ENCODE peak calls at places on chromosomes 3 and 15, in eight cellular contexts. One of them, this sample, is unnamed.

GRCh38 chr3:48503406-48504050 is 446 bp downstream of the SHISA5 start:
- DNase-seq in astrocyte of the cerebellum: no peak
- DNase-seq in DND-41: no peak
- DNase-seq in GM23338: peak
- DNase-seq in BE2C: peak
- DNase-seq in astrocyte: peak
- DNase-seq in lower lobe of right lung: peak
- DNase-seq in AG04449: no peak
- DNase-seq in this sample: no peak

GRCh38 chr3:159250961-159251360 is 449.1 kb downstream of the MFSD1 start:
- DNase-seq in astrocyte: no peak
- DNase-seq in lower lobe of right lung: no peak
- DNase-seq in astrocyte of the cerebellum: no peak
- DNase-seq in BE2C: no peak
- DNase-seq in DND-41: no peak
- DNase-seq in GM23338: peak
- DNase-seq in AG04449: no peak
- DNase-seq in this sample: no peak

GRCh38 chr15:73677146-73677607 is 7.0 kb upstream of the CD276 start:
- DNase-seq in BE2C: peak
- DNase-seq in AG04449: no peak
- DNase-seq in astrocyte of the cerebellum: peak
- DNase-seq in DND-41: peak
- DNase-seq in astrocyte: peak
- DNase-seq in GM23338: peak
- DNase-seq in lower lobe of right lung: peak
- DNase-seq in this sample: no peak

GRCh38 chr3:31041161-31041978 is 146.9 kb upstream of the GADL1 start:
- DNase-seq in astrocyte of the cerebellum: peak
- DNase-seq in AG04449: peak
- DNase-seq in BE2C: no peak
- DNase-seq in DND-41: no peak
- DNase-seq in lower lobe of right lung: no peak
- DNase-seq in GM23338: peak
- DNase-seq in astrocyte: peak
- DNase-seq in this sample: peak

GRCh38 chr3:101535221-101535620 is 22.2 kb upstream of the SENP7 start:
- DNase-seq in DND-41: no peak
- DNase-seq in GM23338: no peak
- DNase-seq in AG04449: no peak
- DNase-seq in lower lobe of right lung: no peak
- DNase-seq in astrocyte of the cerebellum: no peak
- DNase-seq in astrocyte: no peak
- DNase-seq in BE2C: no peak
- DNase-seq in this sample: no peak

GRCh38 chr3:43095370-43095769 is 10.5 kb downstream of the POMGNT2 start:
- DNase-seq in AG04449: no peak
- DNase-seq in astrocyte of the cerebellum: no peak
- DNase-seq in GM23338: no peak
- DNase-seq in DND-41: no peak
- DNase-seq in lower lobe of right lung: no peak
- DNase-seq in astrocyte: no peak
- DNase-seq in BE2C: no peak
- DNase-seq in this sample: no peak

GRCh38 chr3:169389211-169389924 is 274.1 kb downstream of the MECOM start:
- DNase-seq in BE2C: no peak
- DNase-seq in AG04449: no peak
- DNase-seq in lower lobe of right lung: no peak
- DNase-seq in astrocyte of the cerebellum: no peak
- DNase-seq in DND-41: no peak
- DNase-seq in astrocyte: peak
- DNase-seq in GM23338: no peak
- DNase-seq in this sample: no peak

GRCh38 chr3:87173071-87173470 is 54.0 kb upstream of the CHMP2B start:
- DNase-seq in AG04449: no peak
- DNase-seq in GM23338: no peak
- DNase-seq in BE2C: no peak
- DNase-seq in astrocyte of the cerebellum: no peak
- DNase-seq in lower lobe of right lung: no peak
- DNase-seq in DND-41: no peak
- DNase-seq in astrocyte: peak
- DNase-seq in this sample: no peak

GRCh38 chr3:135837977-135838636 is 127.4 kb upstream of the PPP2R3A start:
- DNase-seq in BE2C: no peak
- DNase-seq in astrocyte: no peak
- DNase-seq in AG04449: no peak
- DNase-seq in astrocyte of the cerebellum: no peak
- DNase-seq in lower lobe of right lung: no peak
- DNase-seq in DND-41: no peak
- DNase-seq in GM23338: no peak
- DNase-seq in this sample: no peak

GRCh38 chr3:42961633-42962032 is 17.5 kb upstream of the GASK1A start:
- DNase-seq in astrocyte: peak
- DNase-seq in AG04449: peak
- DNase-seq in GM23338: peak
- DNase-seq in lower lobe of right lung: no peak
- DNase-seq in DND-41: peak
- DNase-seq in BE2C: peak
- DNase-seq in astrocyte of the cerebellum: peak
- DNase-seq in this sample: peak

GRCh38 chr3:16315623-16316022 is 50.6 kb downstream of the OXNAD1 start:
- DNase-seq in astrocyte: no peak
- DNase-seq in BE2C: no peak
- DNase-seq in AG04449: no peak
- DNase-seq in DND-41: no peak
- DNase-seq in lower lobe of right lung: no peak
- DNase-seq in GM23338: no peak
- DNase-seq in astrocyte of the cerebellum: no peak
- DNase-seq in this sample: no peak

GRCh38 chr3:142468456-142468855 is 20.6 kb upstream of the XRN1 start:
- DNase-seq in astrocyte of the cerebellum: no peak
- DNase-seq in AG04449: no peak
- DNase-seq in lower lobe of right lung: no peak
- DNase-seq in astrocyte: no peak
- DNase-seq in GM23338: no peak
- DNase-seq in BE2C: no peak
- DNase-seq in DND-41: no peak
- DNase-seq in this sample: no peak

GRCh38 chr3:128426128-128426921 is 40.4 kb downstream of the DNAJB8 start:
- DNase-seq in astrocyte of the cerebellum: no peak
- DNase-seq in DND-41: no peak
- DNase-seq in astrocyte: no peak
- DNase-seq in BE2C: peak
- DNase-seq in lower lobe of right lung: peak
- DNase-seq in AG04449: no peak
- DNase-seq in GM23338: peak
- DNase-seq in this sample: no peak

GRCh38 chr15:100941536-100941935 is 22.4 kb downstream of the LRRK1 start:
- DNase-seq in GM23338: no peak
- DNase-seq in astrocyte: no peak
- DNase-seq in DND-41: no peak
- DNase-seq in lower lobe of right lung: no peak
- DNase-seq in astrocyte of the cerebellum: no peak
- DNase-seq in BE2C: no peak
- DNase-seq in AG04449: no peak
- DNase-seq in this sample: no peak

GRCh38 chr3:141797167-141797773 is 34.1 kb downstream of the GRK7 start:
- DNase-seq in lower lobe of right lung: peak
- DNase-seq in AG04449: no peak
- DNase-seq in GM23338: peak
- DNase-seq in DND-41: peak
- DNase-seq in astrocyte of the cerebellum: no peak
- DNase-seq in BE2C: no peak
- DNase-seq in astrocyte: peak
- DNase-seq in this sample: no peak

GRCh38 chr3:14119651-14120050 is 5.0 kb downstream of the CHCHD4 start:
- DNase-seq in GM23338: no peak
- DNase-seq in astrocyte of the cerebellum: no peak
- DNase-seq in AG04449: no peak
- DNase-seq in BE2C: no peak
- DNase-seq in astrocyte: no peak
- DNase-seq in DND-41: no peak
- DNase-seq in lower lobe of right lung: no peak
- DNase-seq in this sample: no peak

GRCh38 chr3:37945803-37946530 is 44.6 kb upstream of the VILL start:
- DNase-seq in BE2C: peak
- DNase-seq in DND-41: no peak
- DNase-seq in lower lobe of right lung: no peak
- DNase-seq in astrocyte: peak
- DNase-seq in GM23338: no peak
- DNase-seq in AG04449: no peak
- DNase-seq in astrocyte of the cerebellum: no peak
- DNase-seq in this sample: peak

GRCh38 chr3:108406063-108406660 is 104.2 kb downstream of the MYH15 start:
- DNase-seq in astrocyte: no peak
- DNase-seq in astrocyte of the cerebellum: no peak
- DNase-seq in BE2C: no peak
- DNase-seq in AG04449: no peak
- DNase-seq in GM23338: no peak
- DNase-seq in DND-41: no peak
- DNase-seq in lower lobe of right lung: no peak
- DNase-seq in this sample: no peak

GRCh38 chr3:37945407-37945802 is 45.2 kb upstream of the VILL start:
- DNase-seq in astrocyte of the cerebellum: no peak
- DNase-seq in AG04449: no peak
- DNase-seq in lower lobe of right lung: no peak
- DNase-seq in DND-41: no peak
- DNase-seq in astrocyte: no peak
- DNase-seq in GM23338: no peak
- DNase-seq in BE2C: peak
- DNase-seq in this sample: no peak

GRCh38 chr3:9934235-9934621 is 594 bp downstream of the CRELD1 start:
- DNase-seq in lower lobe of right lung: no peak
- DNase-seq in GM23338: peak
- DNase-seq in DND-41: no peak
- DNase-seq in astrocyte of the cerebellum: no peak
- DNase-seq in AG04449: no peak
- DNase-seq in BE2C: no peak
- DNase-seq in astrocyte: peak
- DNase-seq in this sample: no peak
- TF ChIP-seq CTCF in lower lobe of right lung: no peak
- TF ChIP-seq CTCF in GM23338: no peak
- TF ChIP-seq CTCF in DND-41: no peak
- TF ChIP-seq CTCF in astrocyte of the cerebellum: peak
- TF ChIP-seq CTCF in AG04449: peak
- TF ChIP-seq CTCF in BE2C: no peak
- TF ChIP-seq CTCF in astrocyte: peak
- TF ChIP-seq CTCF in this sample: peak

GRCh38 chr3:18111702-18112311 is 313.3 kb downstream of the SATB1 start:
- DNase-seq in BE2C: no peak
- DNase-seq in AG04449: no peak
- DNase-seq in astrocyte of the cerebellum: no peak
- DNase-seq in lower lobe of right lung: no peak
- DNase-seq in GM23338: peak
- DNase-seq in astrocyte: no peak
- DNase-seq in DND-41: peak
- DNase-seq in this sample: no peak
- H3K4me3 ChIP-seq in BE2C: no peak
- H3K4me3 ChIP-seq in AG04449: peak
- H3K4me3 ChIP-seq in astrocyte of the cerebellum: no peak
- H3K4me3 ChIP-seq in lower lobe of right lung: no peak
- H3K4me3 ChIP-seq in GM23338: no peak
- H3K4me3 ChIP-seq in astrocyte: no peak
- H3K4me3 ChIP-seq in DND-41: peak
- H3K4me3 ChIP-seq in this sample: no peak

GRCh38 chr3:53844262-53845102 is 1.7 kb downstream of the CHDH start:
- DNase-seq in BE2C: no peak
- DNase-seq in astrocyte of the cerebellum: no peak
- DNase-seq in astrocyte: no peak
- DNase-seq in lower lobe of right lung: no peak
- DNase-seq in GM23338: no peak
- DNase-seq in DND-41: no peak
- DNase-seq in AG04449: no peak
- DNase-seq in this sample: no peak

GRCh38 chr3:53845881-53846133 is 412 bp downstream of the CHDH start:
- DNase-seq in BE2C: no peak
- DNase-seq in AG04449: no peak
- DNase-seq in lower lobe of right lung: no peak
- DNase-seq in astrocyte: no peak
- DNase-seq in astrocyte of the cerebellum: no peak
- DNase-seq in DND-41: no peak
- DNase-seq in GM23338: no peak
- DNase-seq in this sample: no peak

GRCh38 chr3:53845103-53845880 is 927 bp downstream of the CHDH start:
- DNase-seq in astrocyte: peak
- DNase-seq in astrocyte of the cerebellum: peak
- DNase-seq in AG04449: no peak
- DNase-seq in GM23338: peak
- DNase-seq in lower lobe of right lung: peak
- DNase-seq in DND-41: no peak
- DNase-seq in BE2C: no peak
- DNase-seq in this sample: no peak

GRCh38 chr3:53846851-53847155 is 435 bp downstream of the IL17RB start:
- DNase-seq in astrocyte: no peak
- DNase-seq in astrocyte of the cerebellum: no peak
- DNase-seq in BE2C: no peak
- DNase-seq in GM23338: no peak
- DNase-seq in DND-41: no peak
- DNase-seq in AG04449: no peak
- DNase-seq in lower lobe of right lung: no peak
- DNase-seq in this sample: no peak

GRCh38 chr3:53846134-53846850 is at the start of the genes CHDH and IL17RB:
- DNase-seq in GM23338: peak
- DNase-seq in astrocyte of the cerebellum: no peak
- DNase-seq in BE2C: peak
- DNase-seq in astrocyte: no peak
- DNase-seq in lower lobe of right lung: peak
- DNase-seq in AG04449: no peak
- DNase-seq in DND-41: no peak
- DNase-seq in this sample: no peak
- TF ChIP-seq CTCF in GM23338: peak
- TF ChIP-seq CTCF in astrocyte of the cerebellum: no peak
- TF ChIP-seq CTCF in BE2C: no peak
- TF ChIP-seq CTCF in astrocyte: no peak
- TF ChIP-seq CTCF in lower lobe of right lung: no peak
- TF ChIP-seq CTCF in AG04449: no peak
- TF ChIP-seq CTCF in DND-41: no peak
- TF ChIP-seq CTCF in this sample: no peak

DNA sequence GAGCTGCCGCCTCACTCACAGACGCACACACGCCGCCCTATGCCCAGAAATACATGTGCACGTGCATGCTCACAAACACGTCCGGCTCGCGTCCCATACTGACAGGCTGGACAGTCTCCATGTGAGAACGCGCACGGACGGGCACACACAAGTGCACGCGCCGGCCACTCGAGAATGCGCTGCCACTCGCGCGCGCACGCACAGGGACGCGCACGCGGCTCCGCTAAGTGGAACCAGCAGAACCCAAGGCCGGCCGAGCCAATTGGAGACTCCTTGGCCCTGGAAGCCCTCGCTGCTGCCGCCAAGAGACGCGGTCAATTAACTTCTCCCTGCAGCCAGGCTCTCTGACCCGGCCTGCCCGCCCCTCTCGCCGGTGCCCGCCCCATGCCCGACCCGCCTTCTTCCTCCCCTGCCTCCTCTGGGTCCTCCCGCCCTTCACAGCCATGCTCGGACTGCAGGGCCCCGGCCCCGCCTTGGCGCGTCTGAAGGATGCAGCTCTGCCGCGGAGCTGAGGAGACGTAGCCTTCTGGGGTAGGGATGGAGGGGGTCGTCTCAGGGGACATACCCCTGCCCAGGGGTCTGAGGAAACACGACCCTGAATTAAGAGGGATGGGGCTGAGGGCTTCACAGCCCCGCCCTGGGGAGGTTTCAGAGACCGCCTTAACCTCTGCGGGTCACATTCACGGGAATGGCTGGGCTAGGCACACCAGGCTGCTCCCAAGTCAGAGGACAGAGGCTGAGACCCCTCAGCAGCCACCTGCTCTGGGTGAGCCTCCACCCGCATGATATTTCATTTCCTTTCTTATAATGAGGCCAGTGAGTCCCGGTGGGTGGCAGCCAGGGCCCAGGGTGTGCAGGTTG is 15.0 kb downstream of the PTH1R start:
- DNase-seq in lower lobe of right lung: peak
- DNase-seq in GM23338: peak
- DNase-seq in DND-41: no peak
- DNase-seq in astrocyte of the cerebellum: no peak
- DNase-seq in AG04449: no peak
- DNase-seq in BE2C: peak
- DNase-seq in astrocyte: peak
- DNase-seq in this sample: no peak
- H3K4me3 ChIP-seq in lower lobe of right lung: peak
- H3K4me3 ChIP-seq in GM23338: peak
- H3K4me3 ChIP-seq in DND-41: peak
- H3K4me3 ChIP-seq in astrocyte of the cerebellum: peak
- H3K4me3 ChIP-seq in AG04449: peak
- H3K4me3 ChIP-seq in BE2C: peak
- H3K4me3 ChIP-seq in astrocyte: peak
- H3K4me3 ChIP-seq in this sample: peak

This sample was measured in retinal pigment epithelial cell.